ENCODE peak calls at places on chromosomes 11 and 22, in ten cellular contexts. Q, I, V, K, A, P, U, T, F and E are unnamed samples.

GRCh38 chr11:68146010-68146540 is 24.9 kb upstream of the CHKA start:
- DNase-seq in Q (no peak), I (no peak), V (no peak), K (no peak), A (peak), P (peak), U (peak), T (no peak), F (peak), E (peak)

GRCh38 chr11:122642971-122643370 is 12.6 kb upstream of the UBASH3B start:
- DNase-seq in Q (peak), I (no peak), V (no peak), K (no peak), A (no peak), P (no peak), U (no peak), T (no peak), F (peak), E (no peak)

GRCh38 chr22:44325718-44326548 is 13.2 kb upstream of the SHISAL1 start:
- DNase-seq in Q (peak), I (peak), V (no peak), K (no peak), A (no peak), P (no peak), U (no peak), T (no peak), F (peak), E (no peak)

GRCh38 chr22:20408891-20409290 is 14.9 kb downstream of the ZNF74 start:
- DNase-seq in Q (no peak), I (no peak), V (no peak), K (no peak), A (no peak), P (peak), U (no peak), T (no peak), F (no peak), E (no peak)

GRCh38 chr11:117658809-117659208 is 138.2 kb downstream of the DSCAML1 start:
- DNase-seq in Q (no peak), I (no peak), V (no peak), K (no peak), A (no peak), P (no peak), U (no peak), T (no peak), F (no peak), E (peak)

GRCh38 chr11:91927448-91927847 is 297.2 kb upstream of the FAT3 start:
- DNase-seq in Q (no peak), I (no peak), V (no peak), K (no peak), A (no peak), P (no peak), U (no peak), T (no peak), F (no peak), E (peak)

GRCh38 chr11:80163011-80163410 is 722.2 kb upstream of the TENM4 start:
- DNase-seq in Q (peak), I (peak), V (peak), K (no peak), A (no peak), P (no peak), U (no peak), T (no peak), F (peak), E (no peak)

GRCh38 chr22:24155597-24156145 is 25.6 kb upstream of the SUSD2 start:
- DNase-seq in Q (peak), I (peak), V (no peak), K (peak), A (peak), P (peak), U (peak), T (peak), F (peak), E (peak)

GRCh38 chr11:108220721-108221346 is 1.6 kb downstream of the NPAT start:
- DNase-seq in Q (no peak), I (peak), V (no peak), K (no peak), A (no peak), P (no peak), U (no peak), T (no peak), F (peak), E (no peak)

GRCh38 chr11:71452354-71453020 is 516 bp upstream of the NADSYN1 start:
- DNase-seq in Q (peak), I (peak), V (no peak), K (peak), A (peak), P (peak), U (peak), T (peak), F (peak), E (peak)

GRCh38 chr11:20249313-20249873 is 89.1 kb upstream of the DBX1 start:
- DNase-seq in Q (no peak), I (no peak), V (no peak), K (no peak), A (no peak), P (no peak), U (no peak), T (no peak), F (no peak), E (no peak)

GRCh38 chr11:65708451-65708850 is 3.6 kb upstream of the KAT5 start:
- DNase-seq in Q (no peak), I (no peak), V (no peak), K (no peak), A (no peak), P (peak), U (no peak), T (no peak), F (no peak), E (no peak)

GRCh38 chr11:81596709-81597108 is 1137.0 kb downstream of the FAM181B start:
- DNase-seq in Q (no peak), I (no peak), V (no peak), K (no peak), A (no peak), P (no peak), U (no peak), T (no peak), F (no peak), E (no peak)

GRCh38 chr11:5809905-5810792 is 1.4 kb downstream of the OR52N2 start:
- DNase-seq in Q (no peak), I (no peak), V (no peak), K (no peak), A (no peak), P (no peak), U (no peak), T (no peak), F (no peak), E (no peak)

GRCh38 chr11:67665537-67666302 is 8.7 kb downstream of the ALDH3B2 start:
- DNase-seq in Q (no peak), I (no peak), V (no peak), K (no peak), A (peak), P (no peak), U (no peak), T (no peak), F (no peak), E (peak)

GRCh38 chr11:61164610-61165424 is 3.6 kb upstream of the VPS37C start:
- DNase-seq in Q (no peak), I (no peak), V (no peak), K (no peak), A (no peak), P (peak), U (no peak), T (no peak), F (no peak), E (no peak)

GRCh38 chr22:50051930-50052329 is 6.2 kb downstream of the TTLL8 start:
- DNase-seq in Q (no peak), I (no peak), V (no peak), K (no peak), A (no peak), P (peak), U (no peak), T (no peak), F (no peak), E (no peak)

GRCh38 chr11:3340025-3340424 is 38.9 kb downstream of the ZNF195 start:
- DNase-seq in Q (peak), I (peak), V (peak), K (no peak), A (no peak), P (no peak), U (no peak), T (no peak), F (peak), E (no peak)

GRCh38 chr22:37742374-37743092 is 45.7 kb downstream of the TRIOBP start:
- DNase-seq in Q (peak), I (peak), V (peak), K (no peak), A (no peak), P (no peak), U (no peak), T (no peak), F (peak), E (no peak)

GRCh38 chr11:114166897-114167323 is 107.4 kb downstream of the ZBTB16 start:
- DNase-seq in Q (peak), I (peak), V (peak), K (no peak), A (peak), P (no peak), U (no peak), T (peak), F (peak), E (no peak)

GRCh38 chr11:110430267-110431211 is 791 bp downstream of the FDX1 start:
- DNase-seq in Q (peak), I (peak), V (no peak), K (no peak), A (peak), P (peak), U (peak), T (peak), F (peak), E (peak)

GRCh38 chr11:72189448-72190250 is 2.3 kb upstream of the FOLR1 start:
- DNase-seq in Q (no peak), I (peak), V (peak), K (no peak), A (no peak), P (no peak), U (peak), T (no peak), F (no peak), E (no peak)